ENCODE peak calls at places on chromosomes 5 and 9, in four cellular contexts. One of them, this sample, is unnamed.

GRCh38 chr9:70409280-70409679 is 5.2 kb downstream of the KLF9 start:
- DNase-seq in globus pallidus: no peak
- DNase-seq in astrocyte: no peak
- DNase-seq in amygdala: no peak
- DNase-seq in this sample: no peak

GRCh38 chr5:115558388-115558956 is 13.9 kb upstream of the FEM1C start:
- DNase-seq in astrocyte: no peak
- DNase-seq in globus pallidus: no peak
- DNase-seq in amygdala: no peak
- DNase-seq in this sample: no peak

GRCh38 chr9:5586391-5586802 is 42.5 kb upstream of the RIC1 start:
- DNase-seq in amygdala: no peak
- DNase-seq in astrocyte: peak
- DNase-seq in globus pallidus: no peak
- DNase-seq in this sample: no peak

GRCh38 chr5:177440211-177440989 is 6.2 kb upstream of the PRR7 start:
- DNase-seq in astrocyte: no peak
- DNase-seq in globus pallidus: no peak
- DNase-seq in amygdala: no peak
- DNase-seq in this sample: no peak

GRCh38 chr9:126474786-126475485 is 138.8 kb upstream of the LMX1B start:
- DNase-seq in globus pallidus: no peak
- DNase-seq in astrocyte: peak
- DNase-seq in amygdala: no peak
- DNase-seq in this sample: no peak

GRCh38 chr9:4417578-4418325 is 72.5 kb upstream of the SLC1A1 start:
- DNase-seq in globus pallidus: no peak
- DNase-seq in amygdala: no peak
- DNase-seq in astrocyte: peak
- DNase-seq in this sample: no peak

GRCh38 chr9:131811405-131811804 is 71.5 kb upstream of the RAPGEF1 start:
- DNase-seq in astrocyte: no peak
- DNase-seq in amygdala: no peak
- DNase-seq in globus pallidus: no peak
- DNase-seq in this sample: no peak

GRCh38 chr5:96172436-96172835 is 210.8 kb upstream of the ELL2 start:
- DNase-seq in globus pallidus: no peak
- DNase-seq in astrocyte: peak
- DNase-seq in amygdala: no peak
- DNase-seq in this sample: no peak

GRCh38 chr9:130825051-130825651 is 9.9 kb upstream of the ABL1 start:
- DNase-seq in globus pallidus: no peak
- DNase-seq in astrocyte: peak
- DNase-seq in amygdala: no peak
- DNase-seq in this sample: peak

This sample was measured in midbrain.